ENCODE peak calls at places on chromosomes 11 and 22, in six cellular contexts. C is CD8-positive, alpha-beta memory T cell; L is kidney; G is small intestine; R is sigmoid colon; Z is tibial nerve. V is an unnamed sample.

GRCh38 chr11:105152556-105152955 is 13.0 kb upstream of the CARD18 start:
- DNase-seq in C (no peak), L (no peak), G (no peak), R (no peak), Z (no peak), V (no peak)

GRCh38 chr11:28343304-28344233 is 235.4 kb downstream of the METTL15 start:
- DNase-seq in C (no peak), L (no peak), G (no peak), R (no peak), Z (no peak), V (no peak)

GRCh38 chr11:68448604-68449011 is 11.9 kb upstream of the PPP6R3 start:
- DNase-seq in C (no peak), L (peak; percentile 76), G (no peak), R (no peak), Z (no peak), V (no peak)

GRCh38 chr11:304915-305833 is 2.4 kb upstream of the IFITM2 start:
- DNase-seq in C (peak; percentile 60), L (no peak), G (no peak), R (peak; percentile 90), Z (peak; percentile 65), V (no peak)

GRCh38 chr11:44351006-44351660 is 41.2 kb upstream of the ALX4 start:
- DNase-seq in C (no peak), L (no peak), G (no peak), R (no peak), Z (no peak), V (no peak)

GRCh38 chr11:15810079-15810478 is 546.3 kb downstream of the SOX6 start:
- DNase-seq in C (no peak), L (no peak), G (no peak), R (no peak), Z (no peak), V (no peak)

GRCh38 chr11:35742707-35743454 is 80.3 kb downstream of the TRIM44 start:
- DNase-seq in C (no peak), L (no peak), G (no peak), R (no peak), Z (no peak), V (no peak)

GRCh38 chr22:32020117-32020516 is 22.9 kb upstream of the SLC5A1 start:
- DNase-seq in C (no peak), L (no peak), G (peak; percentile 82), R (no peak), Z (no peak), V (no peak)

GRCh38 chr22:19940536-19941364 is 822 bp upstream of the COMT start:
- DNase-seq in C (no peak), L (peak; percentile 69), G (no peak), R (peak; percentile 65), Z (no peak), V (no peak)

GRCh38 chr11:12215192-12215591 is 104.8 kb downstream of the MICAL2 start:
- DNase-seq in C (no peak), L (no peak), G (no peak), R (no peak), Z (no peak), V (no peak)

GRCh38 chr11:123168236-123168635 is 26.8 kb downstream of the CLMP start:
- DNase-seq in C (no peak), L (no peak), G (no peak), R (no peak), Z (no peak), V (no peak)

GRCh38 chr11:14538271-14538925 is 18.2 kb upstream of the PSMA1 start:
- DNase-seq in C (no peak), L (no peak), G (no peak), R (no peak), Z (no peak), V (no peak)

GRCh38 chr11:28566643-28567042 is 458.5 kb downstream of the METTL15 start:
- DNase-seq in C (no peak), L (peak; percentile 89), G (peak; percentile 92), R (peak; percentile 72), Z (peak; percentile 13), V (no peak)

GRCh38 chr11:58658553-58659080 is 36.2 kb downstream of the CNTF start:
- DNase-seq in C (no peak), L (no peak), G (no peak), R (no peak), Z (no peak), V (no peak)

GRCh38 chr11:1168721-1169161 is 11.0 kb downstream of the MUC5AC start:
- DNase-seq in C (no peak), L (peak; percentile 54), G (no peak), R (peak; percentile 57), Z (no peak), V (no peak)

GRCh38 chr11:93842461-93842860 is 8.0 kb downstream of the VSTM5 start:
- DNase-seq in C (no peak), L (no peak), G (peak; percentile 87), R (no peak), Z (no peak), V (no peak)

GRCh38 chr22:47798229-47798628 is 1035.8 kb downstream of the TBC1D22A start:
- DNase-seq in C (no peak), L (no peak), G (no peak), R (no peak), Z (no peak), V (no peak)

GRCh38 chr11:121451982-121452608 is at the start of gene SORL1:
- DNase-seq in C (peak; percentile 61), L (peak; percentile 92), G (peak; percentile 81), R (peak; percentile 85), Z (peak; percentile 25), V (peak; percentile 76)

GRCh38 chr11:12087075-12087775 is 23.2 kb upstream of the MICAL2 start:
- DNase-seq in C (peak; percentile 44), L (no peak), G (peak; percentile 51), R (no peak), Z (no peak), V (no peak)

GRCh38 chr22:44351685-44352377 is 39.1 kb upstream of the SHISAL1 start:
- DNase-seq in C (no peak), L (peak; percentile 53), G (no peak), R (peak; percentile 89), Z (no peak), V (no peak)

GRCh38 chr22:50059185-50059880 is 1.2 kb upstream of the TTLL8 start:
- DNase-seq in C (no peak), L (peak; percentile 63), G (no peak), R (no peak), Z (no peak), V (no peak)

GRCh38 chr11:74220376-74220775 is 49.3 kb downstream of the PPME1 start:
- DNase-seq in C (no peak), L (no peak), G (no peak), R (no peak), Z (no peak), V (no peak)

GRCh38 chr11:130448416-130449068 is at the start of gene ADAMTS15:
- DNase-seq in C (no peak), L (peak; percentile 96), G (peak; percentile 70), R (peak; percentile 91), Z (peak; percentile 66), V (no peak)

GRCh38 chr11:35585411-35585810 is 32.8 kb upstream of the FJX1 start:
- DNase-seq in C (no peak), L (no peak), G (no peak), R (no peak), Z (no peak), V (no peak)

GRCh38 chr11:62069374-62069773 is 54.4 kb upstream of the INCENP start:
- DNase-seq in C (no peak), L (no peak), G (no peak), R (peak; percentile 25), Z (no peak), V (no peak)

GRCh38 chr11:64379160-64379559 is 20.2 kb downstream of the RPS6KA4 start:
- DNase-seq in C (no peak), L (peak; percentile 75), G (no peak), R (no peak), Z (no peak), V (no peak)

GRCh38 chr11:120027546-120028180 is 110.2 kb downstream of the TRIM29 start:
- DNase-seq in C (no peak), L (no peak), G (no peak), R (no peak), Z (no peak), V (no peak)

GRCh38 chr22:49967333-49968241 is 7.0 kb downstream of the PIM3 start:
- DNase-seq in C (no peak), L (peak; percentile 93), G (no peak), R (peak; percentile 83), Z (peak; percentile 61), V (peak; percentile 59)

GRCh38 chr22:33438273-33438672 is 380.1 kb upstream of the SYN3 start:
- DNase-seq in C (no peak), L (no peak), G (no peak), R (peak; percentile 74), Z (no peak), V (no peak)

DNA sequence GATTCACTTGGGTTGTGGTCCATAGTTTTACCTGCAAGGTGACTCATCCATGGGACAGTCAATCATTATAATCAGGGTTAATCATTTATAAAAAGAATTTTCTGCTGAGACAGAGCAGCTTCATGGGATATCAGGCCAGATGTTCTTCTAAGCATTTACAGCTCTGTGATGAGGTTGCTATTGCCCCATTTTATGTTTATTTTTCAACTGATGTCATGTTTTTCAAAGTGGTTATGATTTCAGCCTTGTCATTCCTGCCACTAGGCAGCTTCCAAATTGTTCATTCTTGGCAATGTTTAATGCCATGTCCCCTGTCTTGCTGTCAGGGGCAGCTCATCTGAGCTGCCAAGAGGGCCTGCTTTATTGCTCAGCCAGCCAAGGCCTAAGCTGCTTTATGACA is 35.9 kb upstream of the ZBED5 start:
- DNase-seq in C (no peak), L (no peak), G (peak; percentile 57), R (no peak), Z (no peak), V (no peak)
- H3K27ac ChIP-seq in C (no peak overlapping the region), L (no peak overlapping the region), G (no peak overlapping the region), R (no peak overlapping the region), Z (peak overlapping the region; percentile 2), V (no peak overlapping the region)

DNA sequence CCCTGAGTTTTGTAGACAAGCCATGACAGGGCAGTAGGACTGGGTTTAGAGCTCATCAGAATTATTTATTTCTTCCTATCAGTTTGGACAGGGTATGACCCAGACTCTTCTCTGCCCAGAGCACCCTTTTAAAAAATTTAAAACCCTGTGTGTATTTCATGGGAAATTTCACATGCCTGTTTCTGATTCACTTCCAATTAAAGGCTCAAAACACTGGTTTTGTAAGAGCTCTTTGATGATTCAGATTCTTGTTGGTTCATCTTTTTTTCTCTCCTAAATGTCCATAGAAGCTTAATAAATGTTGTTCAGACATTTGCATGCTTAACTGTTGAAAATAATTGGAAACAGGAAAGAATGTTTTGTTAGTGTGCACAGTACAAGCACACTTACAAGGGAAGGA is 13.8 kb downstream of the FLI1 start:
- DNase-seq in C (no peak), L (no peak), G (no peak), R (no peak), Z (no peak), V (no peak)
- H3K27ac ChIP-seq in C (no peak overlapping the region), L (no peak overlapping the region), G (no peak overlapping the region), R (no peak overlapping the region), Z (peak overlapping the region; percentile 3), V (no peak overlapping the region)

GRCh38 chr22:24459911-24460310 is 32.5 kb downstream of the ADORA2A start:
- DNase-seq in C (no peak), L (no peak), G (no peak), R (no peak), Z (no peak), V (no peak)
- H3K27ac ChIP-seq in C (no peak overlapping the region), L (no peak overlapping the region), G (no peak overlapping the region), R (no peak overlapping the region), Z (no peak overlapping the region), V (no peak overlapping the region)

DNA sequence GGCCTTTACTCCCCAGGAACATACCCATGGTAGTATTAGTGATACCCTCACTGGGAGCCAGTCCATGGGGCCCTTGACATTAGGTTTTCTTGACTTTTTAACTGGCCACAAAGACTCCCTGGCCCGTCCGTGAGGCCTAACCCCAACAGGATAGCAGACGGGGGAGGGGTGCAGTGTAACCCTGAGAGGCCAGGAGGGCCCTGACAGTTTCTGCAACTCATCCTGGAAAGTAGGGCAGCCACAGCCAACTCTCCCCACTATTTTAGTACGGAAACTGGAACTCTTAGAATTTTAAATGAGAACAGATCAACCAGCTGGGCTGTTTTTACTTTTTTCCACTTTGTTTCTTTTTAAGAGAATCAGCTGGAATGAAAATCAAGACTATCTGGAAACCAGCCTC is 42.6 kb upstream of the NRIP3 start:
- DNase-seq in C (no peak), L (no peak), G (no peak), R (peak; percentile 80), Z (no peak), V (no peak)
- H3K27ac ChIP-seq in C (no peak overlapping the region), L (no peak overlapping the region), G (no peak overlapping the region), R (peak overlapping the region; percentile 68), Z (no peak overlapping the region), V (no peak overlapping the region)